ENCODE peak calls at places on chromosome 2, in four cellular contexts. F is MV-4-11, C is AG08396, I is transverse colon. S is an unnamed sample.

GRCh38 chr2:30702694-30703093 is 104.6 kb downstream of the CAPN13 start:
- DNase-seq in F (peak; percentile 95), C (no peak), I (no peak), S (no peak)

GRCh38 chr2:159030674-159031380 is 62.4 kb downstream of the TANC1 start:
- DNase-seq in F (no peak), C (peak; percentile 64), I (peak; percentile 45), S (peak; percentile 73)

GRCh38 chr2:134713606-134714005 is 5.2 kb downstream of the TMEM163 start:
- DNase-seq in F (no peak), C (no peak), I (no peak), S (no peak)

GRCh38 chr2:121603185-121603584 is 46.1 kb downstream of the CLASP1 start:
- DNase-seq in F (no peak), C (no peak), I (no peak), S (no peak)

GRCh38 chr2:216112926-216113325 is 3.8 kb downstream of the XRCC5 start:
- DNase-seq in F (no peak), C (no peak), I (no peak), S (no peak)

GRCh38 chr2:177314194-177314593 is 49.7 kb upstream of the NFE2L2 start:
- DNase-seq in F (no peak), C (peak; percentile 58), I (no peak), S (peak; percentile 54)

GRCh38 chr2:51013060-51013746 is 18.7 kb downstream of the NRXN1 start:
- DNase-seq in F (peak; percentile 49), C (no peak), I (peak; percentile 26), S (no peak)

GRCh38 chr2:43059183-43059897 is 167.1 kb downstream of the ZFP36L2 start:
- DNase-seq in F (peak; percentile 91), C (peak; percentile 92), I (peak; percentile 62), S (peak; percentile 95)

GRCh38 chr2:85536479-85536878 is 2.5 kb upstream of the MAT2A start:
- DNase-seq in F (no peak), C (peak; percentile 63), I (no peak), S (peak; percentile 78)

GRCh38 chr2:69166812-69167468 is 154.0 kb downstream of the ANTXR1 start:
- DNase-seq in F (peak; percentile 18), C (no peak), I (no peak), S (no peak)

GRCh38 chr2:8090748-8091700 is 590.8 kb upstream of the ID2 start:
- DNase-seq in F (peak; percentile 100), C (peak; percentile 77), I (peak; percentile 17), S (peak; percentile 80)

GRCh38 chr2:176652300-176653182 is 383.3 kb downstream of the MTX2 start:
- DNase-seq in F (peak; percentile 53), C (peak; percentile 41), I (no peak), S (peak; percentile 63)

GRCh38 chr2:33278245-33278943 is 198.1 kb upstream of the RASGRP3 start:
- DNase-seq in F (no peak), C (no peak), I (no peak), S (no peak)

GRCh38 chr2:159855153-159856140 is 57.4 kb upstream of the CD302 start:
- DNase-seq in F (peak; percentile 32), C (no peak), I (no peak), S (no peak)

GRCh38 chr2:143294068-143294467 is 164.8 kb downstream of the ARHGAP15 start:
- DNase-seq in F (no peak), C (no peak), I (no peak), S (no peak)

GRCh38 chr2:25817006-25817405 is 61.3 kb downstream of the ASXL2 start:
- DNase-seq in F (no peak), C (no peak), I (no peak), S (no peak)

GRCh38 chr2:113156278-113157107 is 17.3 kb upstream of the PSD4 start:
- DNase-seq in F (no peak), C (no peak), I (no peak), S (no peak)

GRCh38 chr2:95372845-95373244 is 29.7 kb upstream of the FAHD2A start:
- DNase-seq in F (no peak), C (no peak), I (no peak), S (no peak)

GRCh38 chr2:25373269-25373981 is 31.7 kb upstream of the DNMT3A start:
- DNase-seq in F (no peak), C (no peak), I (peak; percentile 57), S (no peak)

GRCh38 chr2:197072533-197072932 is 146.0 kb upstream of the PGAP1 start:
- DNase-seq in F (no peak), C (no peak), I (no peak), S (no peak)

GRCh38 chr2:113098061-113098460 is 29.3 kb upstream of the IL1RN start:
- DNase-seq in F (no peak), C (no peak), I (no peak), S (no peak)

GRCh38 chr2:231470246-231470900 is 6.1 kb upstream of the NCL start:
- DNase-seq in F (no peak), C (no peak), I (no peak), S (no peak)

GRCh38 chr2:241942416-241943208 is 73.1 kb downstream of the RTP5 start:
- DNase-seq in F (no peak), C (no peak), I (no peak), S (no peak)

GRCh38 chr2:45494275-45494977 is 116.6 kb downstream of the SRBD1 start:
- DNase-seq in F (peak; percentile 40), C (peak; percentile 29), I (no peak), S (peak; percentile 63)

GRCh38 chr2:126837926-126838717 is 60.6 kb upstream of the TEX51 start:
- DNase-seq in F (no peak), C (no peak), I (no peak), S (no peak)

GRCh38 chr2:205768341-205768740 is 86.0 kb downstream of the NRP2 start:
- DNase-seq in F (no peak), C (no peak), I (no peak), S (no peak)

GRCh38 chr2:241534701-241535375 is 23.7 kb upstream of the BOK start:
- DNase-seq in F (no peak), C (peak; percentile 5), I (no peak), S (no peak)

GRCh38 chr2:239369631-239370161 is 31.1 kb downstream of the HDAC4 start:
- DNase-seq in F (peak; percentile 91), C (no peak), I (peak; percentile 46), S (peak; percentile 92)

GRCh38 chr2:25165992-25166618 is 2.3 kb downstream of the POMC start:
- DNase-seq in F (peak; percentile 63), C (no peak), I (peak; percentile 68), S (no peak)

GRCh38 chr2:22893773-22894517 is 491.0 kb upstream of the KLHL29 start:
- DNase-seq in F (no peak), C (no peak), I (no peak), S (no peak)

GRCh38 chr2:158505448-158505934 is 48.7 kb downstream of the PKP4 start:
- DNase-seq in F (no peak), C (no peak), I (no peak), S (no peak)

GRCh38 chr2:224946911-224947310 is 95.4 kb downstream of the DOCK10 start:
- DNase-seq in F (peak; percentile 94), C (no peak), I (no peak), S (peak; percentile 13)

GRCh38 chr2:176152350-176153181 is 1.2 kb downstream of the HOXD4 start:
- DNase-seq in F (no peak), C (no peak), I (no peak), S (no peak)

GRCh38 chr2:64251497-64252277 is 107.5 kb upstream of the PELI1 start:
- DNase-seq in F (no peak), C (no peak), I (no peak), S (no peak)

GRCh38 chr2:144715992-144716391 is 196.1 kb upstream of the ZEB2 start:
- DNase-seq in F (no peak), C (no peak), I (no peak), S (no peak)

S was measured in AG08395.